ENCODE peak calls at places on chromosomes 4 and X, in seven cellular contexts. O is ovary; U is PC-3; P is CD8-positive, alpha-beta memory T cell; A is suprapubic skin; D is lower lobe of right lung; L is OCI-LY7. N is an unnamed sample.

GRCh38 chr4:6840062-6840976 is 57.8 kb downstream of the KIAA0232 start:
- DNase-seq in D (no peak), A (no peak), O (no peak), U (no peak), L (no peak), P (no peak), N (no peak)

GRCh38 chr4:182697094-182697493 is 220.1 kb downstream of the DCTD start:
- DNase-seq in A (no peak), P (no peak), U (no peak), O (no peak), D (no peak), L (no peak), N (no peak)

GRCh38 chrX:16457239-16457638 is 192.7 kb upstream of the S100G start:
- DNase-seq in P (no peak), A (no peak), D (no peak), L (no peak), U (no peak), O (no peak), N (no peak)

GRCh38 chr4:185358514-185359433 is 37.0 kb downstream of the LRP2BP start:
- DNase-seq in U (peak; percentile 52), D (no peak), L (no peak), O (no peak), A (no peak), P (no peak), N (no peak)

GRCh38 chrX:153766098-153766817 is 2.2 kb downstream of the PLXNB3 start:
- DNase-seq in L (peak; percentile 56), D (peak; percentile 30), P (no peak), O (peak; percentile 28), A (no peak), U (peak; percentile 76), N (peak; percentile 12)

GRCh38 chrX:136268051-136269048 is 17.1 kb upstream of the MAP7D3 start:
- DNase-seq in L (peak; percentile 63), U (peak; percentile 67), P (peak; percentile 38), O (peak; percentile 50), D (no peak), A (no peak), N (no peak)

GRCh38 chr4:60531790-60532189 is 668.3 kb upstream of the ADGRL3 start:
- DNase-seq in O (no peak), L (no peak), A (no peak), D (no peak), U (no peak), P (no peak), N (no peak)

GRCh38 chrX:19798423-19798822 is 89.0 kb downstream of the SH3KBP1 start:
- DNase-seq in A (no peak), L (no peak), P (no peak), O (no peak), U (peak; percentile 14), D (no peak), N (no peak)

GRCh38 chr4:125985856-125986255 is 671.1 kb downstream of the FAT4 start:
- DNase-seq in O (no peak), U (no peak), L (no peak), D (no peak), A (no peak), P (no peak), N (no peak)

GRCh38 chrX:138925330-138925729 is 213.8 kb upstream of the FGF13 start:
- DNase-seq in D (no peak), L (no peak), A (no peak), U (peak; percentile 92), O (no peak), P (no peak), N (no peak)

GRCh38 chr4:155952546-155952945 is 1.1 kb downstream of the CTSO start:
- DNase-seq in D (no peak), P (no peak), A (no peak), O (no peak), L (no peak), U (peak; percentile 50), N (no peak)

GRCh38 chr4:141501931-141502330 is 134.5 kb upstream of the IL15 start:
- DNase-seq in A (no peak), L (no peak), O (no peak), P (no peak), U (no peak), D (no peak), N (no peak)

GRCh38 chrX:1244164-1245076 is 24.2 kb upstream of the CSF2RA start:
- DNase-seq in L (peak; percentile 57), O (no peak), D (no peak), P (no peak), U (peak; percentile 6), A (no peak), N (no peak)

GRCh38 chrX:1239681-1240142 is 27.3 kb upstream of the CRLF2 start:
- DNase-seq in A (peak; percentile 84), U (no peak), L (no peak), O (peak; percentile 21), D (peak; percentile 90), P (no peak), N (no peak)

GRCh38 chrX:1246816-1247215 is 21.8 kb upstream of the CSF2RA start:
- DNase-seq in D (peak; percentile 83), L (peak; percentile 85), U (peak; percentile 82), P (peak; percentile 69), O (peak; percentile 27), A (no peak), N (peak; percentile 79)

GRCh38 chrX:1248381-1249061 is 20.1 kb upstream of the CSF2RA start:
- DNase-seq in A (no peak), P (no peak), U (no peak), L (no peak), O (no peak), D (peak; percentile 49), N (no peak)

GRCh38 chrX:1242901-1243402 is 25.7 kb upstream of the CSF2RA start:
- DNase-seq in O (no peak), A (no peak), U (peak; percentile 39), P (no peak), D (no peak), L (no peak), N (peak; percentile 22)
- H3K9me3 ChIP-seq in O (no peaks in the 10 kb centered on the region), A (no peaks in the 10 kb centered on the region), U (no peaks in the 10 kb centered on the region), P (no peaks in the 10 kb centered on the region), D (no peaks in the 10 kb centered on the region), L (no peaks in the 10 kb centered on the region), N (no peaks in the 10 kb centered on the region)

DNA sequence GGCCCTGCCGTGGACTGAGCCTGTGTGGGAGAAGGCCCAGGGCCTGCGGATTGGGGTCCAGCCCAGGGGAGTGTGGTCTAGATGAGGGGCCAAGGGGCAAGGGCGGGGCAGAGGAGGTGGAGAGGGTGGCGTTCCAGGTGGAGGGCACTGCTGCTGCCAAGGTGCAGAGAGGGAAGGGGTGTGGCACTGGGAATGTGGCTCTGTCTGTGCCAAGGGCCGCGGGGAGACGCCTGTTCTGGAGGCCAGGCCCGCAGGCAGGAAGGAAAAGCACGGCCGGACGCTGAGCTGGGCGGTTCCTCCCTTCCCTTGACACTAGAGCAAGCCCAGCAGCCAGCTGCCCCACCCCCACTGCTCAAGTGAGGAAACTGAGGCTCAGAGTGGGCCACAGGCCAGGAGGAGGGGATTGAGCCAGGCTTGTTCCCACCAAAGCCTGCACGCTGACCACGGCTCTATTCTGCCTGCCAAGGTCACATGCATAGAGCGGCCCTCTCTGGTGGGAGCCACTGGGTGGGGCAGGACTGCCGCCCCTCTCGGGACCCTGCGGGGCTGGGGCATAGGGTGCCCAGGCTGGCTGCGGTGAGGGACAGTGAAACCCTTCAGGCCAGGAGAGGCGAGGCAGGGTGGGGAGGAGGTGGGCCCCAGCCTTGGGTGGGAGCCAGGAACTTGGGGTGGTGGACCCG is 13.0 kb downstream of the SH3BP2 start:
- DNase-seq in U (peak; percentile 67), A (no peak), L (no peak), P (no peak), O (no peak), D (peak; percentile 90), N (no peak)
- H3K4me3 ChIP-seq in U (no peak overlapping the region), A (peak overlapping the region; percentile 17), L (no peak overlapping the region), P (no peak overlapping the region), O (no peak overlapping the region), D (peak overlapping the region; percentile 21), N (no peak overlapping the region)

DNA sequence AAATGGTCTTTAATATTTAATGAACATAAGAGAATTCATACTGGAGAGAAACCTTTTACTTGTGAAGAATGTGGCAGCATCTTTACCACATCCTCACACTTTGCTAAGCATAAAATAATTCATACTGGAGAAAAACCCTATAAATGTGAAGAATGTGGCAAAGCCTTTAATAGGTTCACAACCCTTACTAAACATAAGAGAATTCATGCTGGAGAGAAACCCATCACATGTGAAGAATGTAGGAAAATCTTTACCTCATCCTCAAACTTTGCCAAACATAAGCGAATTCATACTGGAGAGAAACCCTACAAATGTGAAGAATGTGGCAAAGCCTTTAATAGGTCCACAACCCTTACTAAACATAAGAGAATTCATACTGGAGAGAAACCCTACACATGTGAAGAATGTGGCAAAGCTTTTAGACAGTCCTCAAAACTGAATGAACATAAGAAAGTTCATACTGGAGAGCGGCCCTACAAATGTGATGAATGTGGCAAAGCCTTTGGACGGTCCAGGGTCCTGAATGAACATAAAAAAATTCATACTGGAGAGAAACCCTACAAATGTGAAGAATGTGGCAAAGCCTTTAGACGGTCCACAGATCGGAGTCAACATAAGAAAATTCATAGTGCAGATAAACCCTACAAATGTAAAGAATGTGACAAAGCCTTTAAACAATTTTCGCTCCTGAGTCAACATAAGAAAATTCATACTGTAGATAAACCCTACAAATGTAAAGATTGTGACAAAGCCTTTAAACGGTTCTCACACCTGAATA is 35.6 kb downstream of the ZNF141 start:
- DNase-seq in A (no peak), U (no peak), O (no peak), L (no peak), P (no peak), D (no peak), N (no peak)
- H3K9me3 ChIP-seq in A (peaks cover 93% of the 10 kb centered on the region), U (peaks cover 68% of the 10 kb centered on the region), O (peaks cover 24% of the 10 kb centered on the region), L (peaks cover 80% of the 10 kb centered on the region), P (peaks cover 58% of the 10 kb centered on the region), D (peaks cover 100% of the 10 kb centered on the region), N (peaks cover 61% of the 10 kb centered on the region)

DNA sequence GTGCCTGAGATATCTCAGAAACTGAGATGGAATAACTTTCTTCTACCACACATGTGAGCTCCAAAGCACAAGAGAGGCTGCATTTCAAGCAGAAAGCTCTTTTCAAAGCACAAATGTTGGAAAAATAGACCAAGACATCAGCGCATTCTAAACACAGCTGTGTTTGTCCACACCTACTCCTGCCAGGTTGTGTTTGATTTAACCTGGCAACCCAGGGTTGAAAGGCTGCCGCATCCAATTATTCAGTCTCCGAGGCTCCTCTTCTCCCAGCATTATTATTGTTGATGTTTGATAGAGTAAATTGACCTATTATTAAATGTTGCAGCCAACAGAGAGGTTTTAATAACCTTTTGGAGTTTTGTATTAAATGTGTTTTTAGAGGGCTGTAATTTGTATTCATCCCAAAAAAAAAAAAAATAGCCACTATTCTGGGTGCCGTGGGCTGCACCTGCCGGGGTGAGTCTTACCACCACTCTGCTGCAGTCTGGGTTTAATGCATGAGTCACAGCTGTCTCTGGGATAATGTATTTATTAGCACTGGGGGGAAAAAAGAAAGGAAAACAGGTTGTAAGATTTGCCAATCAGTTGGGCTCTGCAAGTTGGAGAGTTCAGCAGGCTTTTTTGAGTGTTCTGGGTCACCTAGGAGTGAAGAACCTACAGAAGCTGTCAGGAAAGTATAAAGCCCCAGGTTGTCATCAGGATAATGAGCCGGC is 105.2 kb upstream of the NOCT start:
- DNase-seq in U (peak; percentile 61), L (no peak), O (no peak), D (no peak), A (no peak), P (no peak), N (no peak)
- H3K4me3 ChIP-seq in U (peak overlapping the region; percentile 66), L (no peak overlapping the region), O (no peak overlapping the region), D (no peak overlapping the region), A (no peak overlapping the region), P (no peak overlapping the region), N (no peak overlapping the region)

DNA sequence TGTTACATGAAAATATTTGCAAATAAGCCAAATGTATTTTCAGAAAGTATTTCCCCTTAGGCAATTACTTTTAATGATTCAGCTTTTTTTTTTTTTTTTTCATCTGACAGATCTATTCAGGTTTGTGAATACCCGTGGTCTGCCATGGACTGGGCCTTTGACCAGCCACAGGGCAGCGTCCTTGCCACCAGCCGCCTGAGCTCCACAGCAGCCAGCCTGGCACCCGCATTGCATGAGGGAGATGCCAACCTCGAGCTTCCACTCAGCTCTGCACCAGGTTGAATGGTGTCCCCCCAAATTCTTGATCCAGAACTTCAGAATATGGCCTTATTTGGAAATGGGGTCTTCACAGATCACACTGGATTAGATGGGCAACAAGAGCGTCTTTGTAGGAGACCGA is 14.6 kb downstream of the TMEM271 start:
- DNase-seq in U (no peak), A (no peak), D (no peak), L (no peak), P (no peak), O (no peak), N (no peak)
- H3K9me3 ChIP-seq in U (no peaks in the 10 kb centered on the region), A (no peaks in the 10 kb centered on the region), D (no peaks in the 10 kb centered on the region), L (no peaks in the 10 kb centered on the region), P (no peaks in the 10 kb centered on the region), O (no peaks in the 10 kb centered on the region), N (no peaks in the 10 kb centered on the region)

N was measured in CD8-positive, alpha-beta T cell.